ENCODE peak calls at places on chromosomes 3 and 15, in eight cellular contexts. F is posterior cingulate gyrus, Y is H54, R is cardiac fibroblast, X is retinal pigment epithelial cell, M is amniotic stem cell, J is sciatic nerve, A is left ventricle myocardium superior. O is an unnamed sample.
A peak's percentile ranks its signal among the peaks of the same experiment; 100 is the strongest.

GRCh38 chr15:38528279-38528678 is 36.3 kb downstream of the RASGRP1 start:
- DNase-seq in F (no peak), Y (no peak), R (peak; percentile 18), X (peak; percentile 19), M (no peak), J (no peak), A (no peak), O (no peak)

GRCh38 chr15:22810033-22810734 is 23.7 kb downstream of the NIPA1 start:
- DNase-seq in F (no peak), Y (no peak), R (no peak), X (no peak), M (no peak), J (no peak), A (no peak), O (no peak)

GRCh38 chr15:56919708-56920637 is 1.5 kb downstream of the TCF12 start:
- DNase-seq in F (peak; percentile 79), Y (peak; percentile 9), R (peak; percentile 36), X (no peak), M (no peak), J (peak; percentile 64), A (no peak), O (peak; percentile 30)

GRCh38 chr15:35362195-35362829 is 183.7 kb downstream of the DPH6 start:
- DNase-seq in F (no peak), Y (no peak), R (peak; percentile 72), X (no peak), M (no peak), J (no peak), A (no peak), O (no peak)

GRCh38 chr3:168157301-168157700 is 61.6 kb upstream of the GOLIM4 start:
- DNase-seq in F (no peak), Y (no peak), R (no peak), X (no peak), M (no peak), J (no peak), A (no peak), O (no peak)

GRCh38 chr3:37742121-37742520 is 119.6 kb upstream of the CTDSPL start:
- DNase-seq in F (no peak), Y (no peak), R (no peak), X (no peak), M (no peak), J (no peak), A (no peak), O (no peak)

GRCh38 chr3:37480003-37480402 is 305.6 kb upstream of the LRRFIP2 start:
- DNase-seq in F (no peak), Y (no peak), R (no peak), X (no peak), M (no peak), J (no peak), A (peak; percentile 40), O (no peak)

GRCh38 chr3:155391583-155391982 is 98.1 kb upstream of the STRIT1 start:
- DNase-seq in F (no peak), Y (peak; percentile 57), R (peak; percentile 58), X (peak; percentile 83), M (peak; percentile 32), J (peak; percentile 61), A (no peak), O (no peak)

GRCh38 chr3:28575748-28576589 is 227.3 kb upstream of the AZI2 start:
- DNase-seq in F (peak; percentile 85), Y (no peak), R (peak; percentile 17), X (no peak), M (no peak), J (peak; percentile 58), A (peak; percentile 44), O (peak; percentile 32)

GRCh38 chr3:105967117-105967516 is 98.3 kb upstream of the CBLB start:
- DNase-seq in F (no peak), Y (no peak), R (peak; percentile 83), X (no peak), M (no peak), J (no peak), A (no peak), O (no peak)

GRCh38 chr15:71705151-71705550 is 105.2 kb upstream of the NR2E3 start:
- DNase-seq in F (no peak), Y (no peak), R (peak; percentile 33), X (no peak), M (no peak), J (no peak), A (no peak), O (no peak)

GRCh38 chr3:11622846-11623550 is 20.7 kb downstream of the VGLL4 start:
- DNase-seq in F (no peak), Y (no peak), R (no peak), X (no peak), M (no peak), J (no peak), A (no peak), O (no peak)

GRCh38 chr15:60899322-60899966 is 329.7 kb downstream of the RORA start:
- DNase-seq in F (no peak), Y (no peak), R (no peak), X (no peak), M (no peak), J (no peak), A (no peak), O (no peak)

GRCh38 chr3:133444071-133444774 is 44.4 kb downstream of the BFSP2 start:
- DNase-seq in F (no peak), Y (no peak), R (peak; percentile 55), X (no peak), M (no peak), J (no peak), A (no peak), O (no peak)

GRCh38 chr15:75649848-75650247 is 2.1 kb downstream of the SNX33 start:
- DNase-seq in F (no peak), Y (no peak), R (no peak), X (no peak), M (no peak), J (no peak), A (no peak), O (no peak)

GRCh38 chr3:18988619-18989229 is 159.6 kb upstream of the KCNH8 start:
- DNase-seq in F (no peak), Y (no peak), R (peak; percentile 30), X (peak; percentile 8), M (no peak), J (no peak), A (no peak), O (no peak)

GRCh38 chr15:39054128-39054732 is 489.6 kb upstream of the RASGRP1 start:
- DNase-seq in F (no peak), Y (no peak), R (no peak), X (no peak), M (no peak), J (no peak), A (no peak), O (no peak)

GRCh38 chr3:169299897-169300296 is 363.6 kb downstream of the MECOM start:
- DNase-seq in F (no peak), Y (no peak), R (no peak), X (no peak), M (no peak), J (no peak), A (no peak), O (no peak)

GRCh38 chr15:34644061-34644460 is 60.6 kb upstream of the GOLGA8B start:
- DNase-seq in F (no peak), Y (no peak), R (peak; percentile 52), X (peak; percentile 66), M (peak; percentile 14), J (no peak), A (no peak), O (no peak)

GRCh38 chr3:172918165-172918564 is 167.6 kb downstream of the ECT2 start:
- DNase-seq in F (no peak), Y (no peak), R (peak; percentile 82), X (no peak), M (no peak), J (no peak), A (no peak), O (no peak)

GRCh38 chr3:78895528-78895927 is 872.3 kb downstream of the ROBO1 start:
- DNase-seq in F (no peak), Y (no peak), R (peak; percentile 53), X (no peak), M (no peak), J (no peak), A (no peak), O (no peak)

GRCh38 chr15:73704869-73705645 is 20.9 kb downstream of the CD276 start:
- DNase-seq in F (peak; percentile 90), Y (peak; percentile 28), R (peak; percentile 56), X (no peak), M (no peak), J (peak; percentile 79), A (peak; percentile 77), O (peak; percentile 59)

GRCh38 chr3:177569823-177570657 is 372.8 kb upstream of the TBL1XR1 start:
- DNase-seq in F (no peak), Y (no peak), R (no peak), X (no peak), M (no peak), J (no peak), A (no peak), O (no peak)

GRCh38 chr15:59691194-59691805 is 2.2 kb upstream of the BNIP2 start:
- DNase-seq in F (no peak), Y (no peak), R (peak; percentile 74), X (no peak), M (peak; percentile 20), J (no peak), A (no peak), O (no peak)

GRCh38 chr15:93861956-93862741 is 369.2 kb upstream of the MCTP2 start:
- DNase-seq in F (no peak), Y (no peak), R (no peak), X (peak; percentile 44), M (no peak), J (no peak), A (no peak), O (no peak)

GRCh38 chr3:117734431-117734830 is 1024.9 kb downstream of the TUSC7 start:
- DNase-seq in F (no peak), Y (no peak), R (no peak), X (peak; percentile 53), M (no peak), J (no peak), A (no peak), O (no peak)

GRCh38 chr3:9669720-9670432 is 20.6 kb downstream of the MTMR14 start:
- DNase-seq in F (no peak), Y (no peak), R (peak; percentile 47), X (peak; percentile 81), M (no peak), J (no peak), A (peak; percentile 67), O (no peak)

GRCh38 chr3:130379274-130379673 is 33.8 kb downstream of the COL6A5 start:
- DNase-seq in F (no peak), Y (no peak), R (no peak), X (no peak), M (no peak), J (no peak), A (no peak), O (no peak)

GRCh38 chr3:168024537-168024941 is 71.2 kb downstream of the GOLIM4 start:
- DNase-seq in F (no peak), Y (peak; percentile 28), R (peak; percentile 86), X (no peak), M (peak; percentile 67), J (no peak), A (no peak), O (no peak)

GRCh38 chr3:106425021-106425420 is 556.2 kb upstream of the CBLB start:
- DNase-seq in F (no peak), Y (no peak), R (peak; percentile 90), X (no peak), M (no peak), J (no peak), A (no peak), O (no peak)

GRCh38 chr3:180294282-180295027 is 257.7 kb upstream of the PEX5L start:
- DNase-seq in F (no peak), Y (no peak), R (no peak), X (no peak), M (no peak), J (no peak), A (no peak), O (no peak)

GRCh38 chr15:34701536-34701935 is 53.3 kb downstream of the GJD2 start:
- DNase-seq in F (no peak), Y (no peak), R (no peak), X (no peak), M (no peak), J (no peak), A (no peak), O (no peak)

GRCh38 chr3:134357914-134358811 is 16.1 kb downstream of the AMOTL2 start:
- DNase-seq in F (peak; percentile 77), Y (peak; percentile 80), R (peak; percentile 97), X (peak; percentile 98), M (peak; percentile 90), J (peak; percentile 66), A (peak; percentile 46), O (peak; percentile 20)

GRCh38 chr3:7657214-7658112 is 796.5 kb downstream of the GRM7 start:
- DNase-seq in F (no peak), Y (no peak), R (peak; percentile 48), X (no peak), M (no peak), J (no peak), A (no peak), O (no peak)